ENCODE peak calls at places on chromosomes 7 and 10, in nine cellular contexts. W is endothelial cell, T is progenitor cell of endocrine pancreas, J is GM13976, E is HFF-Myc, P is sigmoid colon, S is choroid plexus epithelial cell, G is Calu3, H is gastrocnemius medialis. V is an unnamed sample.

GRCh38 chr7:108525327-108525984 is 479 bp downstream of the PNPLA8 start:
- DNase-seq in G (peak), P (peak), S (peak), T (no peak), E (no peak), J (peak), W (no peak), H (peak), V (no peak)

GRCh38 chr10:102831322-102832071 is 5.7 kb downstream of the CYP17A1 start:
- DNase-seq in P (no peak), E (peak), J (no peak), S (no peak), T (no peak), G (no peak), W (no peak), H (no peak), V (no peak)

GRCh38 chr10:114683593-114683992 is 25.5 kb upstream of the ABLIM1 start:
- DNase-seq in J (no peak), T (no peak), G (no peak), P (no peak), H (no peak), E (no peak), W (no peak), S (no peak), V (no peak)

GRCh38 chr7:11206131-11206921 is 232.7 kb downstream of the PHF14 start:
- DNase-seq in J (no peak), G (no peak), T (no peak), E (no peak), S (peak), P (no peak), W (no peak), H (no peak), V (no peak)

GRCh38 chr10:95601116-95601719 is 40.0 kb upstream of the SORBS1 start:
- DNase-seq in W (peak), E (peak), P (peak), J (peak), T (peak), S (peak), H (peak), G (peak), V (peak)

GRCh38 chr10:123150986-123151738 is 3.0 kb upstream of the BUB3 start:
- DNase-seq in T (no peak), S (no peak), J (peak), H (no peak), W (peak), P (no peak), G (peak), E (no peak), V (peak)

GRCh38 chr10:96097865-96098264 is 32.2 kb upstream of the ZNF518A start:
- DNase-seq in W (no peak), E (no peak), H (no peak), G (no peak), T (no peak), J (no peak), S (no peak), P (no peak), V (no peak)

GRCh38 chr10:116112232-116113231 is 160.5 kb downstream of the GFRA1 start:
- DNase-seq in E (no peak), P (no peak), G (no peak), W (no peak), T (no peak), J (no peak), S (no peak), H (no peak), V (no peak)

GRCh38 chr10:49621561-49621960 is 7.7 kb downstream of the CHAT start:
- DNase-seq in E (no peak), T (no peak), P (peak), S (no peak), J (no peak), W (no peak), H (no peak), G (no peak), V (no peak)

GRCh38 chr7:102988088-102988487 is 75.3 kb downstream of the LRRC17 start:
- DNase-seq in S (no peak), W (no peak), E (no peak), T (no peak), J (no peak), G (no peak), H (no peak), P (no peak), V (no peak)

DNA sequence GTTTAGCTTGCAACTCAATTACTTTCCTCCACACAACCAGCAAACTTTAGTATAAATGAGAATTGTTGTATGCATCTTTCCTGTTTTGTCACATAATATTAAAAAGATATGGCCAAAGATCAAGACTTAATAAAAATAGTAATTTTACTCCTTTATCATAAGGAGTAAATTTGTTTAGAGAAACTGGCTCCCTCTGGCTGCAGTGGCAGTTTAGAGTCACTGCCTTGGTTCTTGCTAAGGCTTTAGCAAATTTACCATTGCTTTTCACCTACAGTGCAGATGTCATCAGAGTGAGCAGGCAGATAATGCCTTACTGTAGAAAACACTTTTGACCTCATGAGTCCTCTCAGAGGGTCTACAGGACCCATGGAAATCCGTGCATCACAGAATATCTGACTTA is 2.6 kb downstream of the PRPF18 start:
- DNase-seq in J (no peak), E (no peak), W (no peak), S (peak), G (no peak), P (no peak), H (no peak), T (no peak), V (no peak)
- TF ChIP-seq CTCF in J (no peak), E (peak), W (no peak), S (peak), G (no peak), P (no peak), H (no peak), T (no peak), V (no peak)

DNA sequence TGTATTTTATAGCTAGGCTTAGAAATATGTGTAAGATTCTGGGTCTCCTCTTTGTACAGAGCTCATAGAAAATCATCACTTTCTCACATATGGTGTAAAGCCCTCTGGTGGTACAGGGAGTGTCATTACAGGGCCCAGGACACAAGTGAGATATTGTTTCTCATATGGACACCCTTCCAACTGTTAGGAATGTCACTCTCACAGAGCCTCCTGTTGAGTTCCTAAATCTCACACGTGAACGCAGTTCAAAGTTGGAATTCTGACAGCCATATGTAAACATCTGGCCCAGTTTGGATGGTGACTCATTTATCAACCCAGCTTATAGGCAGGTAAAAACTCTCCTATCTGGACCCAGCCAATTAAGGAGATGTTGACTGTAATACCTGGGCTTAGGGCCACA is 35.4 kb upstream of the ZNF107 start:
- DNase-seq in J (no peak), H (no peak), S (peak), W (no peak), P (no peak), T (no peak), E (no peak), G (no peak), V (no peak)
- TF ChIP-seq CTCF in J (no peak), H (no peak), S (peak), W (peak), P (peak), T (peak), E (peak), G (no peak), V (peak)

DNA sequence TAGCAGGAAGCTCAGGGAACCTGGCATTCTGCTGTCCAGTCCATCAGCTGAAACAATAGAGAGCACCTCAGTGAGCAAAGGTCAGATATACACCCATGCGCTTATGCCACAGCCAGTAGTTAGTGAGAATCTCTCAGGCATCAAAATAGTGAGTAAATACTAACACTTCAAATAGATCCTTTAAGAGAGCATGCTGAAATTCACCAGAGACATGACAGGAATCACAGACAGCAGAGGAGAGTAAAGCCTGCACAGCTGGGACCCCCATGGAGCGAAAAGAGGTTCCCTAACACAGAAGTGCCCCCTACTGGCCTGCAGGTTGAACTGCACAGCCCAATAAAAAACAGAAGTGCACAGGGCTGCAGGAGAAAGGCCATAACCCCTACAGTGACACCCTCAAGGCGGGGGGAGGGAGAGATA is 57.6 kb upstream of the ANTXRL start:
- DNase-seq in W (peak), H (no peak), P (no peak), T (no peak), S (peak), E (no peak), J (no peak), G (peak), V (no peak)
- TF ChIP-seq CTCF in W (peak), H (no peak), P (no peak), T (peak), S (peak), E (peak), J (peak), G (peak), V (no peak)

GRCh38 chr10:94052901-94053638 is 59.3 kb downstream of the PLCE1 start:
- DNase-seq in S (no peak), J (no peak), G (no peak), E (no peak), H (no peak), W (no peak), P (no peak), T (no peak), V (no peak)
- TF ChIP-seq CTCF in S (no peak), J (no peak), G (no peak), E (no peak), H (no peak), W (no peak), P (no peak), T (no peak), V (no peak)